ENCODE peak calls at places on chromosomes 16 and 17, in seven cellular contexts. Z is cardiac fibroblast; B is anterior cingulate cortex; L is stimulated activated CD4-positive, alpha-beta T cell treated with anti-CD3 and anti-CD28 coated beads, Interleukin-4, amount 100 ng/mL, for 4 hours; G is EH; A is ELF-1; Y is stimulated activated CD8-positive, alpha-beta memory T cell treated with anti-CD3 and anti-CD28 coated beads, Interleukin-7, amount 100 ng/mL, for 4 hours. J is an unnamed sample.

GRCh38 chr16:11100239-11100750 is 155.7 kb downstream of the SOCS1 start:
- DNase-seq in Y (no peak), L (no peak), G (peak; percentile 98), A (peak; percentile 79), Z (peak; percentile 92), B (no peak), J (peak; percentile 53)

GRCh38 chr16:1180772-1181714 is 28.1 kb downstream of the CACNA1H start:
- DNase-seq in B (no peak), Y (no peak), A (no peak), L (no peak), Z (peak; percentile 29), G (no peak), J (no peak)

GRCh38 chr16:87860553-87861299 is 8.6 kb downstream of the SLC7A5 start:
- DNase-seq in B (no peak), A (peak; percentile 77), L (peak; percentile 26), Y (no peak), Z (peak; percentile 62), G (peak; percentile 88), J (no peak)

GRCh38 chr16:84278968-84279367 is 15.7 kb upstream of the WFDC1 start:
- DNase-seq in L (no peak), A (peak; percentile 39), B (no peak), G (no peak), Y (no peak), Z (no peak), J (peak; percentile 49)

GRCh38 chr17:37488009-37488604 is 1.6 kb upstream of the DUSP14 start:
- DNase-seq in Z (peak; percentile 96), A (peak; percentile 53), L (no peak), Y (no peak), G (peak; percentile 99), B (no peak), J (no peak)

GRCh38 chr17:67377727-67378443 is 804 bp downstream of the PITPNC1 start:
- DNase-seq in A (peak; percentile 71), G (peak; percentile 58), L (peak; percentile 47), B (no peak), Y (no peak), Z (peak; percentile 43), J (peak; percentile 69)

GRCh38 chr16:2690852-2691251 is 8.5 kb downstream of the KCTD5 start:
- DNase-seq in Y (no peak), B (no peak), A (no peak), G (no peak), L (no peak), Z (no peak), J (no peak)

GRCh38 chr17:39979021-39979660 is 1.5 kb upstream of the PSMD3 start:
- DNase-seq in Z (peak; percentile 92), A (peak; percentile 35), G (peak; percentile 93), L (no peak), Y (no peak), B (no peak), J (no peak)

GRCh38 chr17:81519284-81520020 is 6.9 kb upstream of the ACTG1 start:
- DNase-seq in L (peak; percentile 72), G (peak; percentile 45), B (no peak), Z (no peak), Y (no peak), A (peak; percentile 63), J (peak; percentile 82)

GRCh38 chr17:42111901-42112551 is 488 bp downstream of the DHX58 start:
- DNase-seq in B (no peak), Y (no peak), G (peak; percentile 72), Z (peak; percentile 58), A (no peak), L (peak; percentile 36), J (peak; percentile 76)

GRCh38 chr17:50201226-50201854 is at the start of gene COL1A1:
- DNase-seq in L (no peak), A (no peak), B (no peak), Z (peak; percentile 91), Y (no peak), G (peak; percentile 97), J (peak; percentile 74)

GRCh38 chr17:43402567-43402966 is 3.8 kb downstream of the ARL4D start:
- DNase-seq in B (no peak), Z (no peak), Y (no peak), G (no peak), L (no peak), A (no peak), J (no peak)

GRCh38 chr17:41811549-41812175 is at the start of gene P3H4:
- DNase-seq in L (peak; percentile 65), G (peak; percentile 80), B (no peak), Y (peak; percentile 30), A (peak; percentile 84), Z (peak; percentile 78), J (peak; percentile 87)

GRCh38 chr17:74833501-74834361 is 26.0 kb downstream of the GRIN2C start:
- DNase-seq in B (peak; percentile 50), Z (peak; percentile 33), Y (no peak), A (no peak), G (peak; percentile 74), L (no peak), J (no peak)

GRCh38 chr16:50284131-50284911 is 18.0 kb downstream of the ADCY7 start:
- DNase-seq in B (no peak), G (no peak), A (no peak), L (no peak), Z (no peak), Y (no peak), J (no peak)

GRCh38 chr17:50075446-50076032 is 19.6 kb upstream of the PDK2 start:
- DNase-seq in Y (no peak), G (no peak), Z (no peak), L (no peak), B (no peak), A (no peak), J (no peak)

GRCh38 chr16:84485255-84486010 is 19.0 kb downstream of the MEAK7 start:
- DNase-seq in Z (no peak), A (no peak), L (no peak), Y (no peak), G (no peak), B (no peak), J (no peak)

GRCh38 chr16:28495098-28495793 is 803 bp downstream of the APOBR start:
- DNase-seq in Y (no peak), Z (no peak), B (no peak), A (no peak), G (no peak), L (no peak), J (no peak)

GRCh38 chr17:39672522-39673334 is 4.5 kb downstream of the PNMT start:
- DNase-seq in L (no peak), G (no peak), Y (no peak), A (no peak), Z (no peak), B (no peak), J (no peak)

GRCh38 chr17:30558313-30559195 is 81.3 kb downstream of the GOSR1 start:
- DNase-seq in B (no peak), Z (no peak), G (no peak), Y (no peak), A (no peak), L (no peak), J (peak; percentile 30)

GRCh38 chr17:81976332-81977210 is 858 bp upstream of the ASPSCR1 start:
- DNase-seq in B (no peak), L (peak; percentile 42), G (no peak), Y (no peak), A (peak; percentile 66), Z (peak; percentile 7), J (peak; percentile 81)

GRCh38 chr17:43398724-43399595 is at the start of gene ARL4D:
- DNase-seq in L (peak; percentile 79), A (peak; percentile 84), G (peak; percentile 79), B (no peak), Z (peak; percentile 79), Y (peak; percentile 63), J (peak; percentile 91)

GRCh38 chr17:77471984-77472836 is 331.4 kb downstream of the SEC14L1 start:
- DNase-seq in B (no peak), A (peak; percentile 63), G (peak; percentile 82), Y (no peak), Z (peak; percentile 68), L (no peak), J (peak; percentile 83)

GRCh38 chr17:81996232-81996756 is 18.9 kb downstream of the ASPSCR1 start:
- DNase-seq in Z (no peak), A (no peak), B (no peak), Y (no peak), G (no peak), L (no peak), J (no peak)

GRCh38 chr17:17152385-17152784 is 53.7 kb downstream of the PLD6 start:
- DNase-seq in Y (no peak), A (no peak), B (no peak), Z (peak; percentile 15), L (no peak), G (peak; percentile 67), J (no peak)

GRCh38 chr17:19411641-19412040 is 609 bp downstream of the RNF112 start:
- DNase-seq in Y (no peak), A (no peak), B (no peak), Z (no peak), L (no peak), G (no peak), J (no peak)